ENCODE peak calls at places on chromosomes 11 and 22, in nine cellular contexts. D, F, M, J, R, G, Y, E and C are unnamed samples.

GRCh38 chr11:77637345-77638165 is at the start of gene CLNS1A:
- DNase-seq in G (peak; percentile 86), Y (peak; percentile 86), R (peak; percentile 30), D (peak; percentile 87), E (peak; percentile 68), J (peak; percentile 85), F (peak; percentile 93), M (peak; percentile 89), C (peak; percentile 96)

GRCh38 chr11:105466582-105467228 is 143.2 kb upstream of the GRIA4 start:
- DNase-seq in M (no peak), R (no peak), G (no peak), J (no peak), D (peak; percentile 4), E (no peak), F (peak; percentile 77), Y (no peak), C (no peak)

GRCh38 chr11:102761646-102762238 is 18.7 kb downstream of the MMP10 start:
- DNase-seq in G (no peak), Y (no peak), E (no peak), D (no peak), F (no peak), M (no peak), R (no peak), J (no peak), C (peak; percentile 57)

GRCh38 chr11:94519478-94520084 is 7.3 kb downstream of the C11orf97 start:
- DNase-seq in E (no peak), D (no peak), G (no peak), J (no peak), Y (no peak), M (no peak), F (peak; percentile 51), R (no peak), C (no peak)

GRCh38 chr11:66085071-66085470 is 15.0 kb downstream of the PACS1 start:
- DNase-seq in R (no peak), M (no peak), J (no peak), G (no peak), E (no peak), Y (no peak), D (no peak), F (no peak), C (no peak)

GRCh38 chr11:117055449-117055848 is 42.8 kb downstream of the SIK3 start:
- DNase-seq in D (no peak), F (no peak), M (no peak), Y (no peak), R (no peak), J (no peak), G (no peak), E (no peak), C (no peak)

GRCh38 chr22:49294656-49295464 is 532.8 kb downstream of the BRD1 start:
- DNase-seq in R (no peak), Y (peak; percentile 4), M (peak; percentile 51), D (no peak), F (no peak), E (no peak), J (no peak), G (peak; percentile 16), C (no peak)

GRCh38 chr11:35514481-35514880 is 10.9 kb downstream of the PAMR1 start:
- DNase-seq in E (no peak), G (no peak), M (no peak), Y (no peak), D (no peak), F (no peak), R (no peak), J (no peak), C (no peak)

GRCh38 chr11:62974848-62975522 is 9.8 kb downstream of the SLC22A6 start:
- DNase-seq in R (no peak), E (no peak), M (peak; percentile 73), Y (peak; percentile 59), D (peak; percentile 6), F (peak; percentile 46), J (peak; percentile 69), G (peak; percentile 72), C (no peak)

GRCh38 chr22:38756631-38757463 is 1.0 kb upstream of the SUN2 start:
- DNase-seq in R (no peak), D (no peak), E (no peak), J (peak; percentile 37), Y (no peak), M (peak; percentile 79), F (no peak), G (no peak), C (no peak)
- H3K4me3 ChIP-seq in R (peak overlapping the region; percentile 83), D (peak overlapping the region; percentile 69), E (peak overlapping the region; percentile 76), J (peak overlapping the region; percentile 52), Y (peak overlapping the region; percentile 83), M (peak overlapping the region; percentile 68), F (peak overlapping the region; percentile 84), G (peak overlapping the region; percentile 64), C (peak overlapping the region; percentile 94)

GRCh38 chr22:20226760-20227350 is 41.3 kb downstream of the RTN4R start:
- DNase-seq in M (no peak), Y (no peak), D (no peak), J (no peak), G (no peak), R (no peak), E (no peak), F (no peak), C (no peak)
- H3K4me1 ChIP-seq in M (peaks cover 4% of the 10 kb centered on the region), Y (peaks cover 42% of the 10 kb centered on the region), D (peaks cover 4% of the 10 kb centered on the region), J (peaks cover 45% of the 10 kb centered on the region), G (peaks cover 20% of the 10 kb centered on the region), R (peaks cover 20% of the 10 kb centered on the region), E (no peaks in the 10 kb centered on the region), F (peaks cover 5% of the 10 kb centered on the region), C (no peaks in the 10 kb centered on the region)

GRCh38 chr22:30667486-30668305 is at the start of gene DUSP18:
- DNase-seq in F (peak; percentile 92), R (peak; percentile 58), G (peak; percentile 97), J (peak; percentile 96), E (peak; percentile 64), M (peak; percentile 97), D (peak; percentile 83), Y (peak; percentile 91), C (peak; percentile 96)
- TF ChIP-seq CTCF in F (peak; percentile 26), R (peak; percentile 61), G (peak; percentile 28), J (no peak), E (peak; percentile 21), M (peak; percentile 55), D (peak; percentile 52), Y (no peak), C (peak; percentile 40)

DNA sequence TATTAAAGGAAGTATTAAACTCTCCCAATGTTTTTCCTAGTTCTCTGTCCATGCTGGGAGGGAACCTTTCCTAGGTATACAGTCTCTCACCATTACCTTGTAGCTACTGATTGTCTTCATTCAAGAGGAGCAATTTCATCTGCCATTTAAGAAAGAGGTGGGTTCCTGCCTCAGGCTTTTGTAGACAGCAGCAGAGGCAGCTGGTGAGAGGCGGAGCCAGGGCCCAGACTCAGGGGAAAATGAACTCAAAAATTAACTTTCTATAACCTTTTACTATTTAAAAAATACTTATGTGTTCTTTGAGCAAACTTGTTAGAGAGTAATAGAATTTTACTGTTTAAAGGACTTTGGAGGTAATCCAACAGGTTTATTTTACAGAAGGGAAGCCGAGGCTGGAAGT is 133.0 kb downstream of the SNX19 start:
- DNase-seq in J (no peak), D (no peak), R (no peak), F (no peak), M (no peak), G (no peak), Y (no peak), E (no peak), C (no peak)
- H3K4me3 ChIP-seq in J (no peak overlapping the region), D (no peak overlapping the region), R (no peak overlapping the region), F (no peak overlapping the region), M (no peak overlapping the region), G (no peak overlapping the region), Y (no peak overlapping the region), E (no peak overlapping the region), C (no peak overlapping the region)

DNA sequence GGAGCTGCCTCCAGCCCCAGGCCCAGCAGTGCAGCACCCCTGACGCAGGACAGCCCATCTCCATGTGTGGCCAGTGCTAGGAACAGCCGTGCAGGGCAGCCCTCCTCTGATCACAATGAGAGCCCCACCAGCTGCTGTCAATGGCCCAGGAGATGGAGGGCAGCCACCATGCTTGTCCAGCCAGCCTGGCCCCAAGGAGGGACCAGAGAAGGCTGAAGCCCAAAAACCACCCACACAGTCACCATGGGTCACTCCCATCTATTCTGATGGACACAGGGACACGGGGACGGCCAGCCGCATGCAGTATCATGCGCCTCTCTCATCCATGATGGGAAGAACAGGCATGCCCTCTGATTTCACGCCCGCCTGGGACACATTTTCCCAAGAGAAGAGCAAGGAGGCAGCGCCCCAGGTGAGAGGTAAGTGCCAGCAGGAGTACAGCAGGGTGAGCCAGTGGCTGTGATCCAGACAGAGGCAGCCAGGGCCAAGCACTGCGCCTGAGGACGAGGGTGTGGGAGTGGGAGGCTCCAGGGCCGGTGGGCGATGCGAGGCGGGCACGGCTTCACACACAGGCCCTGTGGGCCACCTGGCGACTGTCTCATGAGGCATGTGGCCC is 33.6 kb upstream of the GNB1L start:
- DNase-seq in J (no peak), Y (no peak), D (no peak), G (no peak), R (no peak), E (no peak), M (no peak), F (no peak), C (no peak)
- H3K4me1 ChIP-seq in J (no peaks in the 10 kb centered on the region), Y (no peaks in the 10 kb centered on the region), D (peaks cover 27% of the 10 kb centered on the region), G (peaks cover 9% of the 10 kb centered on the region), R (peaks cover 61% of the 10 kb centered on the region), E (peaks cover 20% of the 10 kb centered on the region), M (peaks cover 36% of the 10 kb centered on the region), F (peaks cover 10% of the 10 kb centered on the region), C (peaks cover 22% of the 10 kb centered on the region)